ENCODE peak calls at places on chromosomes 5 and 9, in five cellular contexts. N, F, U, A and K are unnamed samples.

GRCh38 chr9:126150411-126151030 is 176.1 kb upstream of the MVB12B start:
- DNase-seq in N (no peak), F (no peak), U (no peak), A (peak), K (peak)

GRCh38 chr5:32511778-32512374 is 67.3 kb upstream of the ZFR start:
- DNase-seq in N (no peak), F (no peak), U (no peak), A (no peak), K (no peak)

GRCh38 chr9:86731511-86731993 is 215.8 kb downstream of the GAS1 start:
- DNase-seq in N (no peak), F (no peak), U (no peak), A (no peak), K (no peak)

GRCh38 chr9:84827248-84827786 is 157.8 kb downstream of the NTRK2 start:
- DNase-seq in N (no peak), F (no peak), U (no peak), A (no peak), K (no peak)

GRCh38 chr9:76887003-76887821 is 18.7 kb downstream of the PRUNE2 start:
- DNase-seq in N (no peak), F (no peak), U (no peak), A (no peak), K (no peak)

GRCh38 chr5:160434022-160434531 is 12.4 kb downstream of the PTTG1 start:
- DNase-seq in N (no peak), F (no peak), U (peak), A (peak), K (peak)

GRCh38 chr5:132747064-132747692 is at the start of gene CCNI2:
- DNase-seq in N (no peak), F (no peak), U (peak), A (peak), K (peak)

GRCh38 chr9:21989440-21990189 is 4.6 kb downstream of the CDKN2A start:
- DNase-seq in N (no peak), F (no peak), U (peak), A (no peak), K (no peak)

GRCh38 chr9:135304886-135305285 is 174.7 kb upstream of the PPP1R26 start:
- DNase-seq in N (no peak), F (no peak), U (no peak), A (no peak), K (no peak)